ENCODE peak calls at places on chromosomes 13 and 19, in seven cellular contexts. Q is dermis blood vessel endothelial cell, T is left cardiac atrium, Z is breast epithelium, X is NCI-H1436, Y is NCI-H2171 treated with DMSO at 0.1 percent for 48 hours, S is fibroblast of mammary gland. J is an unnamed sample.

GRCh38 chr19:38695319-38695683 is 47.9 kb downstream of the ACTN4 start:
- DNase-seq in Q (no peak), T (no peak), Z (no peak), X (no peak), Y (no peak), S (no peak), J (no peak)

GRCh38 chr19:42132030-42132628 is at the start of gene POU2F2:
- DNase-seq in Q (no peak), T (peak; percentile 44), Z (no peak), X (no peak), Y (no peak), S (no peak), J (peak; percentile 59)

GRCh38 chr13:44052843-44053607 is 173.3 kb downstream of the LACC1 start:
- DNase-seq in Q (no peak), T (no peak), Z (no peak), X (no peak), Y (no peak), S (peak; percentile 32), J (peak; percentile 71)

GRCh38 chr13:31274345-31274870 is 74.6 kb downstream of the B3GLCT start:
- DNase-seq in Q (no peak), T (no peak), Z (no peak), X (no peak), Y (no peak), S (no peak), J (peak; percentile 46)

GRCh38 chr13:94950303-94950702 is 238.0 kb upstream of the SOX21 start:
- DNase-seq in Q (peak; percentile 13), T (no peak), Z (no peak), X (no peak), Y (no peak), S (peak; percentile 11), J (no peak)

GRCh38 chr13:28678809-28679208 is 19.9 kb downstream of the POMP start:
- DNase-seq in Q (peak; percentile 36), T (no peak), Z (no peak), X (no peak), Y (no peak), S (peak; percentile 13), J (peak; percentile 54)

GRCh38 chr19:53639471-53639870 is 7.7 kb downstream of the DPRX start:
- DNase-seq in Q (no peak), T (no peak), Z (no peak), X (no peak), Y (no peak), S (no peak), J (no peak)

GRCh38 chr13:51218691-51219090 is 3.5 kb upstream of the FAM124A start:
- DNase-seq in Q (no peak), T (no peak), Z (no peak), X (no peak), Y (no peak), S (no peak), J (peak; percentile 17)

GRCh38 chr13:35549481-35549880 is 73.0 kb upstream of the MAB21L1 start:
- DNase-seq in Q (no peak), T (no peak), Z (no peak), X (no peak), Y (peak; percentile 6), S (peak; percentile 72), J (peak; percentile 85)

GRCh38 chr19:13748169-13748884 is 16.0 kb upstream of the MRI1 start:
- DNase-seq in Q (peak; percentile 60), T (no peak), Z (no peak), X (no peak), Y (peak; percentile 48), S (peak; percentile 73), J (peak; percentile 53)

GRCh38 chr13:75353786-75354193 is 128.2 kb downstream of the TBC1D4 start:
- DNase-seq in Q (no peak), T (no peak), Z (no peak), X (no peak), Y (no peak), S (peak; percentile 18), J (no peak)

GRCh38 chr13:80726895-80727294 is 386.0 kb upstream of the SPRY2 start:
- DNase-seq in Q (no peak), T (no peak), Z (no peak), X (no peak), Y (no peak), S (no peak), J (no peak)

GRCh38 chr19:54179921-54180452 is 7.0 kb upstream of the TMC4 start:
- DNase-seq in Q (peak; percentile 87), T (no peak), Z (no peak), X (peak; percentile 61), Y (no peak), S (peak; percentile 35), J (peak; percentile 80)

GRCh38 chr13:30002577-30002976 is 152.2 kb upstream of the UBL3 start:
- DNase-seq in Q (no peak), T (no peak), Z (no peak), X (no peak), Y (no peak), S (peak; percentile 90), J (peak; percentile 72)

GRCh38 chr19:6042776-6043726 is 65.1 kb upstream of the RANBP3 start:
- DNase-seq in Q (no peak), T (no peak), Z (peak; percentile 24), X (no peak), Y (no peak), S (no peak), J (no peak)

GRCh38 chr19:55340784-55341147 is 1.1 kb downstream of the KMT5C start:
- DNase-seq in Q (peak; percentile 33), T (no peak), Z (no peak), X (no peak), Y (peak; percentile 78), S (no peak), J (no peak)

GRCh38 chr19:8221161-8221560 is 12.0 kb downstream of the CERS4 start:
- DNase-seq in Q (no peak), T (no peak), Z (peak; percentile 96), X (no peak), Y (no peak), S (no peak), J (peak; percentile 15)

GRCh38 chr19:4256563-4256962 is 9.7 kb downstream of the YJU2 start:
- DNase-seq in Q (no peak), T (no peak), Z (no peak), X (no peak), Y (no peak), S (peak; percentile 6), J (no peak)

GRCh38 chr19:46487802-46488445 is 7.7 kb downstream of the PNMA8B start:
- DNase-seq in Q (peak; percentile 79), T (peak; percentile 77), Z (peak; percentile 83), X (peak; percentile 63), Y (peak; percentile 54), S (peak; percentile 71), J (peak; percentile 50)

GRCh38 chr13:75762066-75762937 is 126.2 kb downstream of the LMO7 start:
- DNase-seq in Q (no peak), T (no peak), Z (no peak), X (no peak), Y (no peak), S (peak; percentile 57), J (no peak)

GRCh38 chr13:57633950-57634828 is 2.6 kb downstream of the PCDH17 start:
- DNase-seq in Q (no peak), T (peak; percentile 29), Z (no peak), X (no peak), Y (no peak), S (no peak), J (no peak)

GRCh38 chr13:100630564-100630963 is 42.0 kb upstream of the GGACT start:
- DNase-seq in Q (no peak), T (no peak), Z (no peak), X (no peak), Y (no peak), S (no peak), J (no peak)

GRCh38 chr13:30097695-30098094 is 209.7 kb downstream of the KATNAL1 start:
- DNase-seq in Q (no peak), T (no peak), Z (no peak), X (no peak), Y (no peak), S (no peak), J (peak; percentile 7)

GRCh38 chr13:76533251-76533650 is 353.0 kb downstream of the KCTD12 start:
- DNase-seq in Q (no peak), T (no peak), Z (no peak), X (no peak), Y (no peak), S (peak; percentile 40), J (no peak)

GRCh38 chr13:57527114-57527770 is 104.3 kb upstream of the PCDH17 start:
- DNase-seq in Q (no peak), T (no peak), Z (no peak), X (no peak), Y (no peak), S (no peak), J (no peak)

GRCh38 chr19:42216653-42217521 is 590 bp downstream of the DEDD2 start:
- DNase-seq in Q (peak; percentile 54), T (peak; percentile 54), Z (peak; percentile 60), X (no peak), Y (peak; percentile 26), S (peak; percentile 11), J (peak; percentile 67)

GRCh38 chr19:41876847-41877489 is at the start of gene CD79A:
- DNase-seq in Q (no peak), T (peak; percentile 11), Z (no peak), X (peak; percentile 63), Y (no peak), S (no peak), J (no peak)

GRCh38 chr19:56156768-56157167 is 15.7 kb downstream of the ZNF444 start:
- DNase-seq in Q (no peak), T (no peak), Z (no peak), X (no peak), Y (no peak), S (no peak), J (no peak)

GRCh38 chr19:40229484-40229883 is 3.0 kb upstream of the CCNP start:
- DNase-seq in Q (peak; percentile 26), T (no peak), Z (no peak), X (no peak), Y (no peak), S (peak; percentile 68), J (peak; percentile 55)

GRCh38 chr19:4057913-4058695 is 8.6 kb downstream of the ZBTB7A start:
- DNase-seq in Q (peak; percentile 82), T (peak; percentile 91), Z (peak; percentile 79), X (no peak), Y (no peak), S (peak; percentile 94), J (peak; percentile 93)

GRCh38 chr19:6761053-6761676 is 6.1 kb downstream of the SH2D3A start:
- DNase-seq in Q (peak; percentile 43), T (no peak), Z (no peak), X (no peak), Y (no peak), S (no peak), J (no peak)

GRCh38 chr13:113029487-113030258 is 60.7 kb downstream of the MCF2L start:
- DNase-seq in Q (peak; percentile 55), T (no peak), Z (no peak), X (peak; percentile 15), Y (peak; percentile 12), S (no peak), J (no peak)

J was measured in foreskin fibroblast.